ENCODE peak calls at places on chromosomes 12 and 14, in nine cellular contexts. I is stimulated activated CD8-positive, alpha-beta memory T cell treated with anti-CD3 and anti-CD28 coated beads, Interleukin-15, amount 100 ng/mL, for 24 hours; K is SW 1271; H is stimulated activated CD4-positive, alpha-beta T cell treated with anti-CD3 and anti-CD28 coated beads, Interleukin-4, amount 100 ng/mL, for 48 hours; B is cerebellar cortex; M is retina; N is GM19239; P is WERI-Rb-1; E is T-helper 2 cell. A is an unnamed sample.

GRCh38 chr14:104813286-104813685 is 12.4 kb downstream of the ZBTB42 start:
- DNase-seq in I (no peak), K (no peak), H (no peak), B (no peak), M (no peak), N (no peak), P (no peak), E (no peak), A (no peak)

GRCh38 chr12:81644503-81644902 is 114.6 kb downstream of the PPFIA2 start:
- DNase-seq in I (no peak), K (no peak), H (no peak), B (peak), M (no peak), N (no peak), P (no peak), E (no peak), A (no peak)

GRCh38 chr14:27917896-27918295 is 848.7 kb upstream of the FOXG1 start:
- DNase-seq in I (no peak), K (no peak), H (no peak), B (no peak), M (no peak), N (no peak), P (no peak), E (no peak), A (no peak)

GRCh38 chr12:13962699-13963098 is 18.7 kb downstream of the GRIN2B start:
- DNase-seq in I (no peak), K (no peak), H (no peak), B (no peak), M (no peak), N (no peak), P (peak), E (no peak), A (no peak)

GRCh38 chr12:26121841-26122680 is 2.8 kb downstream of the BHLHE41 start:
- DNase-seq in I (no peak), K (no peak), H (no peak), B (no peak), M (peak), N (no peak), P (peak), E (no peak), A (no peak)

GRCh38 chr12:111643428-111643826 is 42.3 kb downstream of the BRAP start:
- DNase-seq in I (no peak), K (no peak), H (no peak), B (no peak), M (no peak), N (no peak), P (no peak), E (no peak), A (no peak)

GRCh38 chr12:121861549-121862254 is 3.0 kb upstream of the HPD start:
- DNase-seq in I (no peak), K (no peak), H (no peak), B (peak), M (no peak), N (no peak), P (peak), E (no peak), A (no peak)

GRCh38 chr12:124480469-124481256 is 86.7 kb downstream of the NCOR2 start:
- DNase-seq in I (no peak), K (no peak), H (peak), B (no peak), M (no peak), N (peak), P (peak), E (no peak), A (no peak)

GRCh38 chr12:88896958-88897357 is 316.7 kb upstream of the KITLG start:
- DNase-seq in I (no peak), K (no peak), H (no peak), B (no peak), M (no peak), N (no peak), P (no peak), E (no peak), A (no peak)

GRCh38 chr14:45990252-45990651 is 661.3 kb downstream of the RPL10L start:
- DNase-seq in I (no peak), K (no peak), H (no peak), B (no peak), M (no peak), N (no peak), P (no peak), E (no peak), A (no peak)

GRCh38 chr12:109927622-109928021 is 27.5 kb downstream of the TCHP start:
- DNase-seq in I (no peak), K (no peak), H (peak), B (no peak), M (no peak), N (peak), P (peak), E (no peak), A (peak)

GRCh38 chr14:76201162-76201561 is 49.4 kb downstream of the GPATCH2L start:
- DNase-seq in I (no peak), K (no peak), H (no peak), B (no peak), M (no peak), N (no peak), P (no peak), E (no peak), A (no peak)

GRCh38 chr14:105322791-105323556 is 8.4 kb downstream of the PACS2 start:
- DNase-seq in I (no peak), K (no peak), H (no peak), B (no peak), M (no peak), N (no peak), P (no peak), E (no peak), A (no peak)

GRCh38 chr12:124660846-124661245 is 93.4 kb upstream of the NCOR2 start:
- DNase-seq in I (no peak), K (no peak), H (no peak), B (peak), M (peak), N (no peak), P (peak), E (no peak), A (no peak)

GRCh38 chr14:50835280-50835679 is 4.3 kb upstream of the NIN start:
- DNase-seq in I (no peak), K (no peak), H (no peak), B (no peak), M (no peak), N (no peak), P (no peak), E (no peak), A (no peak)

GRCh38 chr12:105916698-105917059 is 222.1 kb downstream of the NUAK1 start:
- DNase-seq in I (no peak), K (no peak), H (no peak), B (no peak), M (no peak), N (no peak), P (no peak), E (no peak), A (no peak)

GRCh38 chr14:31025335-31026075 is at the start of gene AP4S1:
- DNase-seq in I (peak), K (no peak), H (peak), B (peak), M (peak), N (no peak), P (peak), E (peak), A (peak)

GRCh38 chr14:73058923-73059311 is 583 bp downstream of the RBM25 start:
- DNase-seq in I (no peak), K (no peak), H (no peak), B (peak), M (peak), N (peak), P (peak), E (no peak), A (no peak)

GRCh38 chr12:27180862-27181261 is 63.2 kb upstream of the STK38L start:
- DNase-seq in I (no peak), K (no peak), H (no peak), B (no peak), M (no peak), N (no peak), P (no peak), E (no peak), A (no peak)

GRCh38 chr12:105033851-105034250 is 47.7 kb downstream of the NOPCHAP1 start:
- DNase-seq in I (no peak), K (no peak), H (no peak), B (no peak), M (no peak), N (no peak), P (no peak), E (no peak), A (no peak)

GRCh38 chr12:12376636-12377448 is 20.0 kb downstream of the BORCS5 start:
- DNase-seq in I (no peak), K (peak), H (no peak), B (peak), M (peak), N (peak), P (no peak), E (no peak), A (no peak)

GRCh38 chr12:22050078-22050477 is 4.1 kb downstream of the CMAS start:
- DNase-seq in I (no peak), K (no peak), H (no peak), B (no peak), M (no peak), N (no peak), P (no peak), E (no peak), A (no peak)

GRCh38 chr12:49369723-49370145 is 2.5 kb downstream of the SPATS2 start:
- DNase-seq in I (no peak), K (no peak), H (peak), B (peak), M (no peak), N (no peak), P (peak), E (no peak), A (no peak)

GRCh38 chr12:5244513-5244972 is 187.4 kb upstream of the NTF3 start:
- DNase-seq in I (no peak), K (no peak), H (no peak), B (no peak), M (peak), N (no peak), P (no peak), E (no peak), A (no peak)

GRCh38 chr14:85536835-85537195 is 6.9 kb downstream of the FLRT2 start:
- DNase-seq in I (no peak), K (no peak), H (no peak), B (no peak), M (no peak), N (no peak), P (no peak), E (no peak), A (no peak)

GRCh38 chr14:21068521-21069387 is 1.4 kb upstream of the ARHGEF40 start:
- DNase-seq in I (no peak), K (no peak), H (no peak), B (peak), M (peak), N (no peak), P (peak), E (no peak), A (no peak)

GRCh38 chr14:24172261-24172860 is 481 bp downstream of the REC8 start:
- DNase-seq in I (no peak), K (no peak), H (no peak), B (peak), M (no peak), N (no peak), P (peak), E (no peak), A (no peak)

GRCh38 chr12:105773501-105773900 is 365.3 kb downstream of the NUAK1 start:
- DNase-seq in I (no peak), K (no peak), H (no peak), B (peak), M (no peak), N (no peak), P (no peak), E (no peak), A (no peak)

GRCh38 chr14:75628816-75629215 is 31.9 kb downstream of the ERG28 start:
- DNase-seq in I (no peak), K (no peak), H (no peak), B (no peak), M (no peak), N (no peak), P (no peak), E (no peak), A (no peak)

GRCh38 chr12:75571204-75571603 is 59.8 kb upstream of the KRR1 start:
- DNase-seq in I (no peak), K (no peak), H (no peak), B (no peak), M (no peak), N (no peak), P (no peak), E (no peak), A (no peak)

GRCh38 chr14:103522649-103523582 is at the start of gene CKB:
- DNase-seq in I (no peak), K (no peak), H (no peak), B (peak), M (peak), N (no peak), P (peak), E (no peak), A (no peak)

GRCh38 chr14:23487216-23487615 is 17.7 kb downstream of the NGDN start:
- DNase-seq in I (no peak), K (no peak), H (no peak), B (peak), M (no peak), N (no peak), P (no peak), E (no peak), A (no peak)

GRCh38 chr14:50340045-50340444 is 27.9 kb downstream of the DMAC2L start:
- DNase-seq in I (no peak), K (no peak), H (no peak), B (no peak), M (no peak), N (no peak), P (no peak), E (no peak), A (no peak)

GRCh38 chr14:95346266-95346665 is 26.6 kb upstream of the CLMN start:
- DNase-seq in I (no peak), K (no peak), H (no peak), B (no peak), M (no peak), N (no peak), P (no peak), E (no peak), A (no peak)

GRCh38 chr12:49909826-49910225 is 6.1 kb upstream of the FAIM2 start:
- DNase-seq in I (no peak), K (no peak), H (no peak), B (no peak), M (peak), N (no peak), P (no peak), E (no peak), A (no peak)

GRCh38 chr12:2804390-2805145 is 7.9 kb upstream of the ITFG2 start:
- DNase-seq in I (no peak), K (no peak), H (no peak), B (peak), M (no peak), N (no peak), P (no peak), E (no peak), A (no peak)

GRCh38 chr12:27219693-27220056 is 24.4 kb upstream of the STK38L start:
- DNase-seq in I (no peak), K (no peak), H (no peak), B (no peak), M (no peak), N (no peak), P (no peak), E (no peak), A (no peak)